ENCODE peak calls at places on chromosomes 2 and 18, in ten cellular contexts. One of them, this sample, is unnamed.
A peak's percentile ranks its signal among the peaks of the same experiment; 100 is the strongest.

GRCh38 chr2:26847663-26848335 is at the start of gene DPYSL5:
- DNase-seq in tibial artery: no peak
- DNase-seq in spleen: no peak
- DNase-seq in small intestine: no peak
- DNase-seq in fibroblast of lung: no peak
- DNase-seq in neuronal stem cell: peak; percentile 97
- DNase-seq in CD8-positive, alpha-beta memory T cell: no peak
- DNase-seq in suprapubic skin: no peak
- DNase-seq in IMR-90: no peak
- DNase-seq in H9: peak; percentile 92
- DNase-seq in this sample: peak; percentile 72

GRCh38 chr2:238238766-238239551 is 879 bp downstream of the HES6 start:
- DNase-seq in tibial artery: no peak
- DNase-seq in spleen: peak; percentile 90
- DNase-seq in small intestine: peak; percentile 45
- DNase-seq in fibroblast of lung: no peak
- DNase-seq in neuronal stem cell: no peak
- DNase-seq in CD8-positive, alpha-beta memory T cell: peak; percentile 20
- DNase-seq in suprapubic skin: no peak
- DNase-seq in IMR-90: no peak
- DNase-seq in H9: peak; percentile 38
- DNase-seq in this sample: peak; percentile 79

GRCh38 chr18:22933206-22933957 is at the start of gene RBBP8:
- DNase-seq in tibial artery: peak; percentile 91
- DNase-seq in spleen: peak; percentile 97
- DNase-seq in small intestine: peak; percentile 82
- DNase-seq in fibroblast of lung: peak; percentile 76
- DNase-seq in neuronal stem cell: peak; percentile 89
- DNase-seq in CD8-positive, alpha-beta memory T cell: peak; percentile 78
- DNase-seq in suprapubic skin: peak; percentile 90
- DNase-seq in IMR-90: peak; percentile 75
- DNase-seq in H9: peak; percentile 87
- DNase-seq in this sample: peak; percentile 94

GRCh38 chr2:112148477-112148876 is 10.3 kb downstream of the FBLN7 start:
- DNase-seq in tibial artery: peak; percentile 34
- DNase-seq in spleen: no peak
- DNase-seq in small intestine: no peak
- DNase-seq in fibroblast of lung: no peak
- DNase-seq in neuronal stem cell: no peak
- DNase-seq in CD8-positive, alpha-beta memory T cell: no peak
- DNase-seq in suprapubic skin: peak; percentile 71
- DNase-seq in IMR-90: no peak
- DNase-seq in H9: no peak
- DNase-seq in this sample: no peak

GRCh38 chr2:54042341-54042740 is 71.5 kb upstream of the PSME4 start:
- DNase-seq in tibial artery: no peak
- DNase-seq in spleen: no peak
- DNase-seq in small intestine: no peak
- DNase-seq in fibroblast of lung: peak; percentile 52
- DNase-seq in neuronal stem cell: no peak
- DNase-seq in CD8-positive, alpha-beta memory T cell: no peak
- DNase-seq in suprapubic skin: no peak
- DNase-seq in IMR-90: peak; percentile 62
- DNase-seq in H9: no peak
- DNase-seq in this sample: no peak

GRCh38 chr2:20635698-20636584 is 15.0 kb downstream of the HS1BP3 start:
- DNase-seq in tibial artery: peak; percentile 95
- DNase-seq in spleen: peak; percentile 92
- DNase-seq in small intestine: peak; percentile 56
- DNase-seq in fibroblast of lung: peak; percentile 77
- DNase-seq in neuronal stem cell: peak; percentile 74
- DNase-seq in CD8-positive, alpha-beta memory T cell: no peak
- DNase-seq in suprapubic skin: peak; percentile 96
- DNase-seq in IMR-90: peak; percentile 71
- DNase-seq in H9: peak; percentile 93
- DNase-seq in this sample: peak; percentile 94

GRCh38 chr18:54532962-54533361 is 58.1 kb upstream of the DYNAP start:
- DNase-seq in tibial artery: no peak
- DNase-seq in spleen: no peak
- DNase-seq in small intestine: no peak
- DNase-seq in fibroblast of lung: no peak
- DNase-seq in neuronal stem cell: no peak
- DNase-seq in CD8-positive, alpha-beta memory T cell: no peak
- DNase-seq in suprapubic skin: no peak
- DNase-seq in IMR-90: no peak
- DNase-seq in H9: no peak
- DNase-seq in this sample: no peak

GRCh38 chr2:31263636-31264190 is 29.8 kb downstream of the EHD3 start:
- DNase-seq in tibial artery: no peak
- DNase-seq in spleen: no peak
- DNase-seq in small intestine: no peak
- DNase-seq in fibroblast of lung: no peak
- DNase-seq in neuronal stem cell: no peak
- DNase-seq in CD8-positive, alpha-beta memory T cell: no peak
- DNase-seq in suprapubic skin: no peak
- DNase-seq in IMR-90: no peak
- DNase-seq in H9: no peak
- DNase-seq in this sample: no peak

GRCh38 chr2:71668326-71669057 is 215.1 kb downstream of the DYSF start:
- DNase-seq in tibial artery: peak; percentile 56
- DNase-seq in spleen: peak; percentile 47
- DNase-seq in small intestine: no peak
- DNase-seq in fibroblast of lung: no peak
- DNase-seq in neuronal stem cell: no peak
- DNase-seq in CD8-positive, alpha-beta memory T cell: no peak
- DNase-seq in suprapubic skin: peak; percentile 65
- DNase-seq in IMR-90: no peak
- DNase-seq in H9: peak; percentile 29
- DNase-seq in this sample: peak; percentile 47

GRCh38 chr18:54717673-54718435 is 110.4 kb upstream of the RAB27B start:
- DNase-seq in tibial artery: no peak
- DNase-seq in spleen: peak; percentile 81
- DNase-seq in small intestine: peak; percentile 7
- DNase-seq in fibroblast of lung: no peak
- DNase-seq in neuronal stem cell: no peak
- DNase-seq in CD8-positive, alpha-beta memory T cell: peak; percentile 36
- DNase-seq in suprapubic skin: no peak
- DNase-seq in IMR-90: no peak
- DNase-seq in H9: peak; percentile 71
- DNase-seq in this sample: no peak

GRCh38 chr2:158509928-158510797 is 53.4 kb downstream of the PKP4 start:
- DNase-seq in tibial artery: no peak
- DNase-seq in spleen: no peak
- DNase-seq in small intestine: no peak
- DNase-seq in fibroblast of lung: peak; percentile 47
- DNase-seq in neuronal stem cell: no peak
- DNase-seq in CD8-positive, alpha-beta memory T cell: no peak
- DNase-seq in suprapubic skin: no peak
- DNase-seq in IMR-90: peak; percentile 64
- DNase-seq in H9: no peak
- DNase-seq in this sample: no peak

GRCh38 chr18:2971741-2972552 is 41.0 kb downstream of the LPIN2 start:
- DNase-seq in tibial artery: no peak
- DNase-seq in spleen: peak; percentile 93
- DNase-seq in small intestine: peak; percentile 51
- DNase-seq in fibroblast of lung: no peak
- DNase-seq in neuronal stem cell: no peak
- DNase-seq in CD8-positive, alpha-beta memory T cell: peak; percentile 54
- DNase-seq in suprapubic skin: no peak
- DNase-seq in IMR-90: no peak
- DNase-seq in H9: no peak
- DNase-seq in this sample: peak; percentile 90
- H3K27ac ChIP-seq in tibial artery: peak overlapping the region; percentile 64
- H3K27ac ChIP-seq in spleen: peak overlapping the region; percentile 92
- H3K27ac ChIP-seq in small intestine: peak overlapping the region; percentile 79
- H3K27ac ChIP-seq in fibroblast of lung: peak overlapping the region; percentile 11
- H3K27ac ChIP-seq in neuronal stem cell: no peak overlapping the region
- H3K27ac ChIP-seq in CD8-positive, alpha-beta memory T cell: peak overlapping the region; percentile 71
- H3K27ac ChIP-seq in suprapubic skin: peak overlapping the region; percentile 65
- H3K27ac ChIP-seq in IMR-90: no peak overlapping the region
- H3K27ac ChIP-seq in H9: no peak overlapping the region
- H3K27ac ChIP-seq in this sample: peak overlapping the region; percentile 97

GRCh38 chr2:8573234-8573941 is 108.5 kb upstream of the ID2 start:
- DNase-seq in tibial artery: no peak
- DNase-seq in spleen: no peak
- DNase-seq in small intestine: no peak
- DNase-seq in fibroblast of lung: no peak
- DNase-seq in neuronal stem cell: no peak
- DNase-seq in CD8-positive, alpha-beta memory T cell: no peak
- DNase-seq in suprapubic skin: peak; percentile 77
- DNase-seq in IMR-90: no peak
- DNase-seq in H9: peak; percentile 64
- DNase-seq in this sample: no peak
- H3K4me1 ChIP-seq in tibial artery: no peaks in the 10 kb centered on the region
- H3K4me1 ChIP-seq in spleen: peaks cover 53% of the 10 kb centered on the region
- H3K4me1 ChIP-seq in small intestine: no peaks in the 10 kb centered on the region
- H3K4me1 ChIP-seq in fibroblast of lung: no peaks in the 10 kb centered on the region
- H3K4me1 ChIP-seq in neuronal stem cell: peaks cover 13% of the 10 kb centered on the region
- H3K4me1 ChIP-seq in CD8-positive, alpha-beta memory T cell: peaks cover 28% of the 10 kb centered on the region
- H3K4me1 ChIP-seq in suprapubic skin: peaks cover 25% of the 10 kb centered on the region
- H3K4me1 ChIP-seq in IMR-90: peaks cover 7% of the 10 kb centered on the region
- H3K4me1 ChIP-seq in H9: peaks cover 2% of the 10 kb centered on the region
- H3K4me1 ChIP-seq in this sample: peaks cover 25% of the 10 kb centered on the region

DNA sequence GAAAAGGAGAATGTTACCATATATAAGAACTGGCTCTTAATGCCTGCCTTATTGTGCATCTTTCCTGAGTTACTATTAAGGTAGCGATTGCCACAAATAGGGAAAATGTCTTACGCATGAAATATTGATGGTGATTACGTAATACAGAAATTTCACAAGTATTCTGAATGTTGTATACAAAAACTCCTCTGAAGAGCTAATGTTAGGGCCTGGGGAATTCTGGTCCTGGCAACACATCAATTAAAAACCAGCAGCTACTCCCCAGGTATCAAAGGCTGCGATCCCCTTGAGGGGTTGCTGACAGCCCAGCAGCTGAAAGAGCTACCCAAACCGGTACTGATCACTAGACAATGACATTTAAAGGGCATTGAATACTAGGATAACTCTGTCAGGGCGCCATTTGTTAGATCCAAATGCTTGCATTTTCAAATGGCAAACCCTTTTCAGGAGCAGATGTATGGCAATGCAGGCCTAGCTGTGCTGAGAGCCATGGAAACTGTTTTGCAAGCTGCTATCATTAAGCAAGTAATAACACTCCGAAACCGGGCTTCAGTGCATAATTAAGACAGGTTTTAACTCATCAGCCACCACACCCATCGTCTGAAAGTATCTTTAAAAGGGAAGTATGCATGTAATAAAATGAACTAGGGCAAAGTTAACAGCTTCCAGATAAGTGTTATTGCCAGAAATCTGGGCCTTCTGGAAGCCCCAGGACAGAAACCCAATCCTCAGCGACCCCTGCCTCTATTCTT is 78.4 kb downstream of the CLHC1 start:
- DNase-seq in tibial artery: no peak
- DNase-seq in spleen: no peak
- DNase-seq in small intestine: peak; percentile 58
- DNase-seq in fibroblast of lung: peak; percentile 55
- DNase-seq in neuronal stem cell: no peak
- DNase-seq in CD8-positive, alpha-beta memory T cell: no peak
- DNase-seq in suprapubic skin: peak; percentile 55
- DNase-seq in IMR-90: no peak
- DNase-seq in H9: no peak
- DNase-seq in this sample: no peak
- H3K27ac ChIP-seq in tibial artery: peak overlapping the region; percentile 68
- H3K27ac ChIP-seq in spleen: peak overlapping the region; percentile 35
- H3K27ac ChIP-seq in small intestine: peak overlapping the region; percentile 28
- H3K27ac ChIP-seq in fibroblast of lung: no peak overlapping the region
- H3K27ac ChIP-seq in neuronal stem cell: no peak overlapping the region
- H3K27ac ChIP-seq in CD8-positive, alpha-beta memory T cell: no peak overlapping the region
- H3K27ac ChIP-seq in suprapubic skin: peak overlapping the region; percentile 93
- H3K27ac ChIP-seq in IMR-90: no peak overlapping the region
- H3K27ac ChIP-seq in H9: no peak overlapping the region
- H3K27ac ChIP-seq in this sample: no peak overlapping the region

GRCh38 chr2:203534486-203535077 is 519 bp downstream of the RAPH1 start:
- DNase-seq in tibial artery: peak; percentile 71
- DNase-seq in spleen: peak; percentile 81
- DNase-seq in small intestine: no peak
- DNase-seq in fibroblast of lung: peak; percentile 17
- DNase-seq in neuronal stem cell: no peak
- DNase-seq in CD8-positive, alpha-beta memory T cell: peak; percentile 8
- DNase-seq in suprapubic skin: no peak
- DNase-seq in IMR-90: no peak
- DNase-seq in H9: no peak
- DNase-seq in this sample: no peak

GRCh38 chr2:203535078-203535783 is at the start of gene RAPH1:
- DNase-seq in tibial artery: peak; percentile 89
- DNase-seq in spleen: peak; percentile 88
- DNase-seq in small intestine: peak; percentile 89
- DNase-seq in fibroblast of lung: peak; percentile 84
- DNase-seq in neuronal stem cell: peak; percentile 76
- DNase-seq in CD8-positive, alpha-beta memory T cell: peak; percentile 31
- DNase-seq in suprapubic skin: peak; percentile 87
- DNase-seq in IMR-90: peak; percentile 82
- DNase-seq in H9: peak; percentile 88
- DNase-seq in this sample: peak; percentile 96

GRCh38 chr2:203532957-203533695 is 2.0 kb downstream of the RAPH1 start:
- DNase-seq in tibial artery: no peak
- DNase-seq in spleen: no peak
- DNase-seq in small intestine: no peak
- DNase-seq in fibroblast of lung: peak; percentile 47
- DNase-seq in neuronal stem cell: peak; percentile 20
- DNase-seq in CD8-positive, alpha-beta memory T cell: no peak
- DNase-seq in suprapubic skin: no peak
- DNase-seq in IMR-90: peak; percentile 36
- DNase-seq in H9: no peak
- DNase-seq in this sample: no peak

GRCh38 chr2:203533696-203534471 is 1.2 kb downstream of the RAPH1 start:
- DNase-seq in tibial artery: no peak
- DNase-seq in spleen: no peak
- DNase-seq in small intestine: peak; percentile 44
- DNase-seq in fibroblast of lung: peak; percentile 81
- DNase-seq in neuronal stem cell: peak; percentile 9
- DNase-seq in CD8-positive, alpha-beta memory T cell: no peak
- DNase-seq in suprapubic skin: no peak
- DNase-seq in IMR-90: peak; percentile 78
- DNase-seq in H9: no peak
- DNase-seq in this sample: no peak

DNA sequence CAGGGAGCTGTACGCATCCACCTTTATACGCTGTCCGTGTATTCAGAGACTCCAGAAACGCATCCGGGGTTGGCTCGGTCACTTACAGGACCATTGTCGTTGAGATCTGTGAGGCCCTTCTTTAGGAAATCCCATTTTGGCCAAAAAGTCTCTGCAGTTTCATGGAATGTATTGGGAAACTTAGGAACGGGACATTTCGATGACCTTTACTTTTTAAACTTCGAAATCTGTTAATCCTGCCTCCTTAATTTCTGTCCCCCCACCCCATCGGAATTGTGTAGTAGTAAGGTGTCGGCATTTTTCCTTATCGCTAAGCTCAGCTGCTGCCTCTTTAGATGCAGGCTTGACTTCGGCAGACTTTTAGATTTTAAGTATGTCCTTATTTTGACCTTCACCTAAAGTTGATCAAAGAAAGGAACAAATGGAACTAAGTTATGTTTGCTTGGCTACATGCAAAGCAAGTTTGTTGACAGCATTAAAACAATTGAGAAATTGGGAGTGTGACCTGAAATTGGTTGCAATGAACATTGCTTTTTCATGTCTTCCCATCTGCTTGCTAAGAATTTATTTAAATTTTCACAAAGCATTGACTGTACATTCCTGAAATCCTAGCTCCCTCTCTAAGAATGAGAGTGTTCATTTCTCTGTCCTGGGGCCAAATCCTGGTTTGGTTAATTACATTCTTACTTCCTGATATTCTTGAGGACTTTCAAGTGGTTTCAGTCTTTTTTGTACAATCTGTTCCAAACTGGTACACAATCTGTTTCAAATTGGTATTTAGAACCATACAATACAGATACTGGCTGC is 886 bp upstream of the RAPH1 start:
- DNase-seq in tibial artery: no peak
- DNase-seq in spleen: no peak
- DNase-seq in small intestine: no peak
- DNase-seq in fibroblast of lung: peak; percentile 12
- DNase-seq in neuronal stem cell: peak; percentile 3
- DNase-seq in CD8-positive, alpha-beta memory T cell: no peak
- DNase-seq in suprapubic skin: no peak
- DNase-seq in IMR-90: peak; percentile 35
- DNase-seq in H9: no peak
- DNase-seq in this sample: no peak
- H3K4me1 ChIP-seq in tibial artery: no peaks in the 10 kb centered on the region
- H3K4me1 ChIP-seq in spleen: peaks cover 30% of the 10 kb centered on the region
- H3K4me1 ChIP-seq in small intestine: no peaks in the 10 kb centered on the region
- H3K4me1 ChIP-seq in fibroblast of lung: no peaks in the 10 kb centered on the region
- H3K4me1 ChIP-seq in neuronal stem cell: no peaks in the 10 kb centered on the region
- H3K4me1 ChIP-seq in CD8-positive, alpha-beta memory T cell: peaks cover 11% of the 10 kb centered on the region
- H3K4me1 ChIP-seq in suprapubic skin: peaks cover 29% of the 10 kb centered on the region
- H3K4me1 ChIP-seq in IMR-90: no peaks in the 10 kb centered on the region
- H3K4me1 ChIP-seq in H9: peaks cover 2% of the 10 kb centered on the region
- H3K4me1 ChIP-seq in this sample: peaks cover 11% of the 10 kb centered on the region

This sample was measured in kidney.